ENCODE peak calls at places on chromosomes 7 and 10, in four cellular contexts. One of them, this sample, is unnamed.
A peak's percentile ranks its signal among the peaks of the same experiment; 100 is the strongest.

GRCh38 chr10:25933653-25934608 is at the start of gene MYO3A:
- DNase-seq in kidney epithelial cell: no peak
- DNase-seq in astrocyte: no peak
- DNase-seq in cardiac muscle cell: peak; percentile 44
- DNase-seq in this sample: peak; percentile 71

GRCh38 chr10:103784089-103784488 is 71.3 kb downstream of the SH3PXD2A start:
- DNase-seq in astrocyte: no peak
- DNase-seq in cardiac muscle cell: no peak
- DNase-seq in kidney epithelial cell: no peak
- DNase-seq in this sample: no peak

GRCh38 chr10:21675157-21675796 is 141.2 kb downstream of the MLLT10 start:
- DNase-seq in cardiac muscle cell: peak; percentile 41
- DNase-seq in astrocyte: peak; percentile 4
- DNase-seq in kidney epithelial cell: no peak
- DNase-seq in this sample: no peak

GRCh38 chr7:44541-44896 is 147.9 kb upstream of the FAM20C start:
- DNase-seq in cardiac muscle cell: no peak
- DNase-seq in astrocyte: no peak
- DNase-seq in kidney epithelial cell: no peak
- DNase-seq in this sample: peak; percentile 35

GRCh38 chr7:75727881-75728592 is 10.7 kb downstream of the HIP1 start:
- DNase-seq in astrocyte: peak; percentile 85
- DNase-seq in cardiac muscle cell: no peak
- DNase-seq in kidney epithelial cell: peak; percentile 10
- DNase-seq in this sample: peak; percentile 78

GRCh38 chr7:30906014-30906413 is 5.6 kb upstream of the AQP1 start:
- DNase-seq in cardiac muscle cell: no peak
- DNase-seq in kidney epithelial cell: no peak
- DNase-seq in astrocyte: no peak
- DNase-seq in this sample: no peak

GRCh38 chr7:106110885-106111670 is 1.0 kb downstream of the SYPL1 start:
- DNase-seq in kidney epithelial cell: no peak
- DNase-seq in cardiac muscle cell: peak; percentile 25
- DNase-seq in astrocyte: no peak
- DNase-seq in this sample: no peak

GRCh38 chr10:56905051-56905450 is 544.0 kb upstream of the ZWINT start:
- DNase-seq in kidney epithelial cell: no peak
- DNase-seq in cardiac muscle cell: no peak
- DNase-seq in astrocyte: no peak
- DNase-seq in this sample: no peak

GRCh38 chr10:103193107-103193819 is at the start of gene NT5C2:
- DNase-seq in astrocyte: peak; percentile 49
- DNase-seq in kidney epithelial cell: no peak
- DNase-seq in cardiac muscle cell: peak; percentile 90
- DNase-seq in this sample: peak; percentile 96

GRCh38 chr10:125032474-125032873 is 90.6 kb downstream of the ZRANB1 start:
- DNase-seq in astrocyte: no peak
- DNase-seq in kidney epithelial cell: no peak
- DNase-seq in cardiac muscle cell: no peak
- DNase-seq in this sample: no peak

GRCh38 chr10:91665842-91666241 is 33.0 kb upstream of the PPP1R3C start:
- DNase-seq in kidney epithelial cell: no peak
- DNase-seq in cardiac muscle cell: no peak
- DNase-seq in astrocyte: peak; percentile 29
- DNase-seq in this sample: no peak

GRCh38 chr7:2231992-2232765 is 566 bp downstream of the MAD1L1 start:
- DNase-seq in kidney epithelial cell: no peak
- DNase-seq in astrocyte: no peak
- DNase-seq in cardiac muscle cell: peak; percentile 57
- DNase-seq in this sample: peak; percentile 87

GRCh38 chr10:6089334-6090219 is 743 bp downstream of the RBM17 start:
- DNase-seq in kidney epithelial cell: no peak
- DNase-seq in cardiac muscle cell: peak; percentile 69
- DNase-seq in astrocyte: peak; percentile 42
- DNase-seq in this sample: peak; percentile 86

GRCh38 chr10:124002391-124003069 is 90.9 kb downstream of the CHST15 start:
- DNase-seq in astrocyte: no peak
- DNase-seq in cardiac muscle cell: no peak
- DNase-seq in kidney epithelial cell: no peak
- DNase-seq in this sample: peak; percentile 53

DNA sequence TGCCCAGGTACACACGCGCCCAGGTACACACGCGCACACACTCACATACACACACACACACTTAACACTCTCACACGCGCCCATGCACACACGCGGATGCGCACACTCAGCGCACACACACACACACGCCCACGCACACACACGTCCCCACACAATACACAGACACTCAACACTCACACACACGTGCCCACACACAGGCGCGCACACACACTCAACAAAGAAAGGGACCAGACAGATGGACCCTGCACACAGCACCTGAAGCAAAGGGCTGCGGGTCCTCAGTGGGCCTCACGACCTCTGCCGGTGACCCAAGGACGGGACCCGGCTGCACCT is 257.4 kb downstream of the ZMYND11 start:
- DNase-seq in kidney epithelial cell: no peak
- DNase-seq in cardiac muscle cell: no peak
- DNase-seq in astrocyte: no peak
- DNase-seq in this sample: no peak
- H3K4me3 ChIP-seq in kidney epithelial cell: no peak overlapping the region
- H3K4me3 ChIP-seq in cardiac muscle cell: no peak overlapping the region
- H3K4me3 ChIP-seq in astrocyte: no peak overlapping the region
- H3K4me3 ChIP-seq in this sample: no peak overlapping the region

DNA sequence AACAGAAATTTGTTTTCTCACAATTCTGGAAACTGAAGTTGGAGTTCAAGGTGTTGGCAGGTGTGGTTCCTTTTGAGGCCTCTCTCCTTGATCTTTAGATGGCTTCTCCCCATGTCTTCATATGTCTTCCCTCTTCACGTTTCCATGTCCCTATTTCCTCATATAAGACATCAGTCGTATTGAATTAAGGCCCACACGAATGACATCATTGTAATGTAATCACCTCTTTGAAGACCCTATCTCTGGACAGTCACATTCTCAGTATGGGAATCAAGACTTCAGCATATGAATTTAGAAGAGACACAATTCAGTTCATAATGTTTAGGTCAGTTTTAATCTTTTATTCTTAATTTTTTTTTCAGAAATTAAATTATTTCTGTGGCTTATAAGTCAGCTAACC is 19.8 kb downstream of the VTI1A start:
- DNase-seq in cardiac muscle cell: no peak
- DNase-seq in astrocyte: no peak
- DNase-seq in kidney epithelial cell: no peak
- DNase-seq in this sample: no peak
- H3K4me3 ChIP-seq in cardiac muscle cell: no peak overlapping the region
- H3K4me3 ChIP-seq in astrocyte: no peak overlapping the region
- H3K4me3 ChIP-seq in kidney epithelial cell: no peak overlapping the region
- H3K4me3 ChIP-seq in this sample: no peak overlapping the region

GRCh38 chr10:128123853-128124252 is 2.4 kb downstream of the MKI67 start:
- DNase-seq in kidney epithelial cell: no peak
- DNase-seq in astrocyte: no peak
- DNase-seq in cardiac muscle cell: no peak
- DNase-seq in this sample: no peak
- H3K4me3 ChIP-seq in kidney epithelial cell: no peak overlapping the region
- H3K4me3 ChIP-seq in astrocyte: peak overlapping the region; percentile 83
- H3K4me3 ChIP-seq in cardiac muscle cell: no peak overlapping the region
- H3K4me3 ChIP-seq in this sample: no peak overlapping the region

GRCh38 chr10:35573786-35574185 is 31.4 kb upstream of the GJD4 start:
- DNase-seq in kidney epithelial cell: no peak
- DNase-seq in astrocyte: no peak
- DNase-seq in cardiac muscle cell: no peak
- DNase-seq in this sample: no peak

GRCh38 chr10:35576730-35577129 is 28.4 kb upstream of the GJD4 start:
- DNase-seq in kidney epithelial cell: no peak
- DNase-seq in cardiac muscle cell: no peak
- DNase-seq in astrocyte: no peak
- DNase-seq in this sample: no peak

GRCh38 chr10:35574924-35575352 is 30.2 kb upstream of the GJD4 start:
- DNase-seq in cardiac muscle cell: no peak
- DNase-seq in astrocyte: peak; percentile 96
- DNase-seq in kidney epithelial cell: peak; percentile 47
- DNase-seq in this sample: no peak

GRCh38 chr10:35577915-35578607 is 27.1 kb upstream of the GJD4 start:
- DNase-seq in kidney epithelial cell: no peak
- DNase-seq in astrocyte: peak; percentile 45
- DNase-seq in cardiac muscle cell: no peak
- DNase-seq in this sample: no peak

DNA sequence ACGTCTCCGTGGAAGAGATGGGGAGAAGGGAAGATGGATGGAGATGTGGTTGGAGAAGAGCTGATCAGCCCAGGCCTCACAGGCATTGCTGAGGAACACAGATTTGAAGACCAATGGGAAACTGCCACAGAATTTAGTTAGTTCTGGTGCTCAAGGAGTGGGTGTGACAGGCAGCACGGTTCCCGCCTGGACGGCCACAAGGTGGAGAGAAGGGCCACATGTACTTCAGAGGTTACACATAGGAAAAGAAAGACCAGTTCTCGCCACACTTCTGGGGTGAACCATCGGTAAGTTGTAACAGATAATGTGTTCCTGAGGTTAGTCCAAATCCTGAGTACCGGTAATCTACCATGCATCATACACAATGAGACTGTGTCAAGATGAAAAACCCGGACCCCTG is 29.5 kb upstream of the GJD4 start:
- DNase-seq in astrocyte: no peak
- DNase-seq in kidney epithelial cell: no peak
- DNase-seq in cardiac muscle cell: no peak
- DNase-seq in this sample: no peak
- H3K4me3 ChIP-seq in astrocyte: no peak overlapping the region
- H3K4me3 ChIP-seq in kidney epithelial cell: no peak overlapping the region
- H3K4me3 ChIP-seq in cardiac muscle cell: no peak overlapping the region
- H3K4me3 ChIP-seq in this sample: no peak overlapping the region

GRCh38 chr7:70762697-70763096 is 369.2 kb upstream of the GALNT17 start:
- DNase-seq in astrocyte: no peak
- DNase-seq in cardiac muscle cell: no peak
- DNase-seq in kidney epithelial cell: no peak
- DNase-seq in this sample: no peak
- H3K4me3 ChIP-seq in astrocyte: no peak overlapping the region
- H3K4me3 ChIP-seq in cardiac muscle cell: no peak overlapping the region
- H3K4me3 ChIP-seq in kidney epithelial cell: no peak overlapping the region
- H3K4me3 ChIP-seq in this sample: no peak overlapping the region